ENCODE peak calls at places on chromosomes 16 and 17, in six cellular contexts. G, D, E, X, L and A are unnamed samples.

GRCh38 chr16:69444873-69445517 is 20.6 kb downstream of the CYB5B start:
- DNase-seq in G (no peak), D (no peak), E (peak), X (no peak), L (no peak), A (peak)

GRCh38 chr16:50462793-50463507 is 85.2 kb upstream of the NKD1 start:
- DNase-seq in G (no peak), D (no peak), E (no peak), X (no peak), L (peak), A (no peak)

GRCh38 chr17:37741334-37742113 is 3.3 kb downstream of the HNF1B start:
- DNase-seq in G (no peak), D (peak), E (peak), X (no peak), L (no peak), A (no peak)

GRCh38 chr17:58332720-58333395 is 4.3 kb upstream of the TSPOAP1 start:
- DNase-seq in G (no peak), D (no peak), E (no peak), X (no peak), L (no peak), A (peak)

GRCh38 chr16:1745181-1745899 is 26.0 kb downstream of the NME3 start:
- DNase-seq in G (no peak), D (no peak), E (no peak), X (no peak), L (no peak), A (no peak)

GRCh38 chr17:58060596-58061191 is 22.5 kb upstream of the DYNLL2 start:
- DNase-seq in G (no peak), D (no peak), E (peak), X (no peak), L (no peak), A (no peak)

GRCh38 chr16:76885776-76886175 is 305.2 kb upstream of the MON1B start:
- DNase-seq in G (no peak), D (no peak), E (no peak), X (no peak), L (no peak), A (no peak)

GRCh38 chr16:59971264-59971663 is 1237.1 kb upstream of the GOT2 start:
- DNase-seq in G (no peak), D (peak), E (peak), X (no peak), L (no peak), A (no peak)

GRCh38 chr17:8753976-8754440 is 4.3 kb downstream of the SPDYE4 start:
- DNase-seq in G (no peak), D (peak), E (peak), X (no peak), L (peak), A (peak)

GRCh38 chr16:27901956-27902355 is 161.6 kb downstream of the GSG1L start:
- DNase-seq in G (no peak), D (no peak), E (no peak), X (no peak), L (no peak), A (no peak)

GRCh38 chr17:74012465-74012864 is 191.0 kb upstream of the RPL38 start:
- DNase-seq in G (no peak), D (no peak), E (no peak), X (no peak), L (peak), A (peak)
- TF ChIP-seq CTCF in G (no peak), D (no peak), E (no peak), X (no peak), L (no peak), A (no peak)

GRCh38 chr17:65850486-65850885 is 289.0 kb upstream of the AXIN2 start:
- DNase-seq in G (no peak), D (no peak), E (no peak), X (peak), L (no peak), A (peak)
- TF ChIP-seq MAX in G (no peak), D (no peak), E (no peak), X (no peak), L (no peak), A (no peak)

GRCh38 chr17:32445075-32445427 is 741 bp downstream of the PSMD11 start:
- DNase-seq in G (peak), D (peak), E (peak), X (no peak), L (peak), A (peak)

GRCh38 chr17:32446949-32447348 is 2.6 kb downstream of the PSMD11 start:
- DNase-seq in G (no peak), D (no peak), E (no peak), X (no peak), L (no peak), A (no peak)

GRCh38 chr17:32445976-32446375 is 1.7 kb downstream of the PSMD11 start:
- DNase-seq in G (peak), D (peak), E (no peak), X (no peak), L (no peak), A (peak)

GRCh38 chr17:32444301-32445074 is at the start of gene PSMD11:
- DNase-seq in G (peak), D (peak), E (peak), X (peak), L (peak), A (peak)

DNA sequence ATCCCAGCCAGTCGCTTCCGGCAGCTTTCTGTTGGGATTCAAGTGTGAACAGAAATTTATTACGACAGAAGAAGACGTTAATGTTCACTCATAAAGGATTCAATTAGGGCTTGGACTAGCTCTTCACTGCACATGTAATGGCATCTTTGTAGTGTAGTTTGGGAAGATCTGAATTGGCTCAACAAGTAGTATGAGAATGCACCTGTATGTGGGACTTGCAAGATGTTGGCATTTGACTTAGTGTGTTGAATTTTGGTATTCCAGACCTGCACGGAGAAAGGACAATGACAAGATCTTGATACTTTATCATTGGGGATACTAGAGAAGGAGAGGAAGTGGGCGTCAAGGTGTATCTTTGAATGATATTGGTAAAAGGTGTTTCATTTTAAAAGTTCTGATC is 1.2 kb downstream of the PSMD11 start:
- DNase-seq in G (no peak), D (no peak), E (no peak), X (no peak), L (no peak), A (peak)
- TF ChIP-seq MYC in G (no peak), D (no peak), E (no peak), X (no peak), L (no peak), A (no peak)

DNA sequence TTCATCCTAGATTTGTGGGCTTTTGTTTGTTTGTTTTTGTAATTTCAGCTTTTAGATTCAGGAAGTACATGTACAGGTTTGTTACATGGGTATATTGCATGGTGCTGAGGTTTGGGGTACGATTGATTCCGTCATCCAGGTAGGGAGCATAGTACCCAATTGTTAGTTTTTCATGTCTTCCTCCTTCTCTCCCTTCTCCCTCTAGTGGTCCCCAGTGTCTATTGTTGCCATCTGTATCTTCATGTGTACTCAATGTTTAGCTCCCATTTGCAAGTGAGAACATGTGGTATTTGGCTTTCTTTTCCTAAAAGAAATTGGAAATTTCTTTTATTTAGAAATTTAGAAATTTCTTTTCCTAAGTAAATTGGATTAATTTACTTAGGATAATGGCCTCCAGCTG is 37.1 kb upstream of the BCAS3 start:
- DNase-seq in G (no peak), D (peak), E (peak), X (no peak), L (peak), A (peak)
- TF ChIP-seq CTCF in G (peak), D (peak), E (peak), X (peak), L (peak), A (peak)